ENCODE peak calls at places on chromosomes 3 and 15, in six cellular contexts. E is colonic mucosa; P is heart right ventricle; I is left ventricle myocardium inferior; V is CD8-positive, alpha-beta memory T cell; G is transverse colon. R is an unnamed sample.
A peak's percentile ranks its signal among the peaks of the same experiment; 100 is the strongest.

GRCh38 chr15:93246266-93247242 is 157.5 kb upstream of the RGMA start:
- DNase-seq in P (no peak), G (no peak), V (no peak), E (no peak), I (no peak), R (no peak)

GRCh38 chr3:161415506-161416231 is 44.4 kb upstream of the SPTSSB start:
- DNase-seq in G (no peak), V (no peak), E (no peak), P (no peak), I (no peak), R (no peak)

GRCh38 chr3:133413166-133414020 is 13.5 kb downstream of the BFSP2 start:
- DNase-seq in G (no peak), P (no peak), E (no peak), V (no peak), I (no peak), R (no peak)

GRCh38 chr3:81910244-81910852 is 148.9 kb upstream of the GBE1 start:
- DNase-seq in G (no peak), I (no peak), P (no peak), E (peak; percentile 18), V (no peak), R (no peak)

GRCh38 chr3:12944849-12945248 is 103.5 kb upstream of the RPL32 start:
- DNase-seq in E (no peak), V (no peak), I (no peak), P (no peak), G (no peak), R (peak; percentile 45)

GRCh38 chr3:140416686-140417085 is 261.2 kb upstream of the TRIM42 start:
- DNase-seq in G (no peak), P (no peak), E (no peak), I (no peak), V (no peak), R (no peak)

GRCh38 chr3:35187908-35188307 is 451.4 kb upstream of the ARPP21 start:
- DNase-seq in G (no peak), I (no peak), E (no peak), P (no peak), V (no peak), R (no peak)

GRCh38 chr3:197801801-197802504 is 10.9 kb downstream of the LRCH3 start:
- DNase-seq in G (no peak), V (no peak), P (no peak), E (no peak), I (no peak), R (no peak)

GRCh38 chr3:69004183-69004582 is 9.3 kb downstream of the EOGT start:
- DNase-seq in I (no peak), E (no peak), P (no peak), V (no peak), G (no peak), R (no peak)

GRCh38 chr3:51500632-51501131 is 867 bp upstream of the DCAF1 start:
- DNase-seq in G (peak; percentile 22), V (no peak), I (peak; percentile 26), P (peak; percentile 23), E (peak; percentile 25), R (no peak)

GRCh38 chr3:68817243-68817642 is 115.1 kb downstream of the TAFA4 start:
- DNase-seq in I (no peak), P (no peak), V (no peak), E (no peak), G (no peak), R (no peak)

GRCh38 chr15:38012894-38013293 is 78.5 kb downstream of the TMCO5A start:
- DNase-seq in E (no peak), G (no peak), P (no peak), V (no peak), I (no peak), R (peak; percentile 14)

GRCh38 chr3:163056874-163057497 is 1560.4 kb downstream of the OTOL1 start:
- DNase-seq in P (no peak), V (no peak), I (no peak), E (peak; percentile 50), G (peak; percentile 14), R (no peak)

GRCh38 chr15:35440265-35440664 is 105.7 kb downstream of the DPH6 start:
- DNase-seq in P (no peak), G (no peak), V (no peak), I (no peak), E (no peak), R (no peak)

GRCh38 chr3:139935071-139935865 is at the start of gene CLSTN2:
- DNase-seq in I (peak; percentile 79), V (no peak), E (peak; percentile 45), P (peak; percentile 78), G (peak; percentile 27), R (peak; percentile 40)

GRCh38 chr3:10602769-10603768 is 97.7 kb upstream of the ATP2B2 start:
- DNase-seq in P (no peak), E (no peak), G (no peak), V (peak; percentile 26), I (no peak), R (no peak)

GRCh38 chr3:78101363-78101762 is 1061.5 kb downstream of the ROBO2 start:
- DNase-seq in P (no peak), G (no peak), V (no peak), E (no peak), I (no peak), R (no peak)

GRCh38 chr3:173938159-173938558 is 540.6 kb downstream of the NLGN1 start:
- DNase-seq in V (no peak), I (no peak), G (no peak), E (no peak), P (no peak), R (no peak)

GRCh38 chr3:107816082-107816481 is 274.7 kb downstream of the CD47 start:
- DNase-seq in E (no peak), G (no peak), I (no peak), P (no peak), V (no peak), R (peak; percentile 3)

GRCh38 chr3:67940200-67940952 is 286.0 kb upstream of the SUCLG2 start:
- DNase-seq in P (no peak), I (no peak), G (peak; percentile 9), V (no peak), E (no peak), R (no peak)

GRCh38 chr3:56484096-56484495 is 15.8 kb upstream of the ERC2 start:
- DNase-seq in G (no peak), I (no peak), P (no peak), E (no peak), V (no peak), R (no peak)

GRCh38 chr15:55494927-55495326 is 13.1 kb downstream of the DNAAF4 start:
- DNase-seq in G (no peak), I (no peak), V (no peak), E (no peak), P (no peak), R (no peak)

GRCh38 chr3:122937745-122938144 is 89.8 kb downstream of the SEMA5B start:
- DNase-seq in E (no peak), I (no peak), G (no peak), P (no peak), V (no peak), R (no peak)

GRCh38 chr3:14876942-14877341 is 58.2 kb downstream of the FGD5 start:
- DNase-seq in G (peak; percentile 87), E (peak; percentile 89), V (no peak), I (peak; percentile 40), P (peak; percentile 49), R (no peak)

GRCh38 chr3:146256851-146257486 is 6.1 kb upstream of the PLSCR4 start:
- DNase-seq in G (no peak), V (no peak), E (no peak), I (no peak), P (no peak), R (no peak)

GRCh38 chr3:4720316-4721075 is 227.3 kb downstream of the ITPR1 start:
- DNase-seq in G (peak; percentile 72), V (peak; percentile 16), I (peak; percentile 64), E (peak; percentile 75), P (peak; percentile 29), R (peak; percentile 45)

GRCh38 chr3:1191061-1191460 is 98.2 kb downstream of the CNTN6 start:
- DNase-seq in I (no peak), V (no peak), G (no peak), P (no peak), E (no peak), R (no peak)

GRCh38 chr3:50164056-50164455 is 8.9 kb downstream of the SEMA3F start:
- DNase-seq in P (peak; percentile 54), E (peak; percentile 77), G (peak; percentile 75), V (no peak), I (peak; percentile 41), R (peak; percentile 6)

GRCh38 chr3:102207173-102207572 is 227.6 kb upstream of the ZPLD1 start:
- DNase-seq in E (no peak), V (no peak), P (no peak), I (no peak), G (no peak), R (no peak)
- H3K27ac ChIP-seq in E (no peak overlapping the region), V (no peak overlapping the region), P (no peak overlapping the region), I (peak overlapping the region; percentile 59), G (no peak overlapping the region), R (no peak overlapping the region)

DNA sequence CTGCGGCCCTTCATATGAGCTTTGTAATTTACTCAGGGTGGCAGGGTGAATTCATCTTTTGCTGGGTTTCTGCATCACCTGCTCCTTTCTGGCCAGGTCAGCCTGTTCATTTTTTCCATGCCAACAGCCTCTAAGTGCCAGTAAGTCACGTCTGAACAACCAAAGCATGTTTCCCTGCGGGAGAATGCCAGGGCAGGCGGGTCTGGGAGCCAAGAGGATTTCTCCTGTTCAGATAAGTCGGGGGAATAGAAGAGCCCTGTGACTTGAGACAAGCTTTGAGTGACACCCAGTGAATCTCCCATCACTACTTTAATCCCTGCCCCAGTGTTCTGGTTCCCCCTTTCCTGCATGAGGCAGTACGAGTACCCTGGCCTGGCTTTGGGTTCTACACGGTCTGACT is 153.1 kb downstream of the PGPEP1L start:
- DNase-seq in I (no peak), E (no peak), P (no peak), G (no peak), V (no peak), R (no peak)
- H3K27ac ChIP-seq in I (peak overlapping the region; percentile 90), E (no peak overlapping the region), P (no peak overlapping the region), G (peak overlapping the region; percentile 90), V (no peak overlapping the region), R (no peak overlapping the region)

DNA sequence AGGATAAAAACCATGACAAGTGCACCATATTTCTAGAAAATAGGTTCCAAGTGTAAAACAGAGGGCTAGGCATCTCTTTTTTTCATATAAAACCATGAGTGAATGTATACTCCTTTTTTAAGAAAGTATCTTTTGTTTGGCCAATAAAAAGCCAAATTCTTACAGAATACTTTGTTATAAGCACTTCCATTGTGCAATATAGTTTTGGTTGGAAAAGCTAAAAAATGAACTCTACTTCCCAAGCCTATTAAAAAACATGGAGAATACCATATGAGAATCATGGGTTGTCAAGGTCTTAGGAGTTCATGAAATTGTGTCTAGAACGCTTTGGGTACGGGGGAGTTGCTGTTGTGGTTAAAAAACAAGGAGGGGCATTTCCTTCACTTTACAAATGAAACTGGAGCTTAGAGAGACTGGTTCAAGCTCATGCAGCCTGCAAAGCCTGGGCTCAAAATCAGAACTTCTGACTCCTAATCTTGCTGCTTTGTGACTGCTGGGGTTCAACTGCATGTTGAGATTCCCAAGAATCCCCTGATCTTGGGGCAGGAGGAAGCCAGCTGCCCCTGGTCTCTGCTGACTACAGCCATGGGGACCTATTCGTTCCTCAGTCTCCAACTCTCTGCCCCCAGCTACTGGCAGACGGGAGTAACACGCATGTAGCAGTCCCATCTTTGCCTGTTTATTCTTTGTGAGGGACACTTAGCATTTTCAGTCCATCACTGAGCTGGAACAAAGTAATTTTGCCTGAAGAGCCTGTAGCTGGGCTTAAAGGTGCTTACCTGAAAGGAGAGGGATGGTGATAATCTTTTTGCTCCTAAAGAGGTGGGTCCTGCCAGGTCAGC is 229.1 kb downstream of the CHST2 start:
- DNase-seq in E (no peak), I (no peak), V (no peak), G (no peak), P (no peak), R (no peak)
- H3K27ac ChIP-seq in E (no peak overlapping the region), I (no peak overlapping the region), V (no peak overlapping the region), G (no peak overlapping the region), P (no peak overlapping the region), R (no peak overlapping the region)

GRCh38 chr15:45351229-45351628 is 27.1 kb downstream of the GATM start:
- DNase-seq in G (no peak), I (no peak), P (no peak), V (no peak), E (no peak), R (no peak)
- H3K27ac ChIP-seq in G (no peak overlapping the region), I (no peak overlapping the region), P (no peak overlapping the region), V (no peak overlapping the region), E (no peak overlapping the region), R (no peak overlapping the region)